ENCODE peak calls at places on chromosomes 11 and 22, in six cellular contexts. One of them, this sample, is unnamed.

GRCh38 chr22:44700456-44700855 is 1.5 kb upstream of the PRR5 start:
- DNase-seq in RKO: no peak
- DNase-seq in endodermal cell: no peak
- DNase-seq in germinal center: no peak
- DNase-seq in stimulated activated CD8-positive, alpha-beta memory T cell treated with anti-CD3 and anti-CD28 coated beads, Interleukin-4, amount 100 ng/mL, for 24 hours: no peak
- DNase-seq in ovary: no peak
- DNase-seq in this sample: no peak

GRCh38 chr11:117332843-117333242 is 5.2 kb downstream of the CEP164 start:
- DNase-seq in ovary: no peak
- DNase-seq in stimulated activated CD8-positive, alpha-beta memory T cell treated with anti-CD3 and anti-CD28 coated beads, Interleukin-4, amount 100 ng/mL, for 24 hours: no peak
- DNase-seq in RKO: no peak
- DNase-seq in endodermal cell: no peak
- DNase-seq in germinal center: no peak
- DNase-seq in this sample: no peak

GRCh38 chr11:62033191-62034044 is 66.0 kb upstream of the FTH1 start:
- DNase-seq in germinal center: no peak
- DNase-seq in ovary: no peak
- DNase-seq in RKO: peak; percentile 38
- DNase-seq in endodermal cell: no peak
- DNase-seq in stimulated activated CD8-positive, alpha-beta memory T cell treated with anti-CD3 and anti-CD28 coated beads, Interleukin-4, amount 100 ng/mL, for 24 hours: no peak
- DNase-seq in this sample: no peak

GRCh38 chr22:26565181-26565580 is 24.8 kb downstream of the TPST2 start:
- DNase-seq in ovary: no peak
- DNase-seq in RKO: no peak
- DNase-seq in germinal center: no peak
- DNase-seq in stimulated activated CD8-positive, alpha-beta memory T cell treated with anti-CD3 and anti-CD28 coated beads, Interleukin-4, amount 100 ng/mL, for 24 hours: no peak
- DNase-seq in endodermal cell: peak; percentile 68
- DNase-seq in this sample: no peak

GRCh38 chr22:22080270-22080669 is 97.7 kb upstream of the TOP3B start:
- DNase-seq in stimulated activated CD8-positive, alpha-beta memory T cell treated with anti-CD3 and anti-CD28 coated beads, Interleukin-4, amount 100 ng/mL, for 24 hours: no peak
- DNase-seq in endodermal cell: no peak
- DNase-seq in germinal center: no peak
- DNase-seq in ovary: no peak
- DNase-seq in RKO: no peak
- DNase-seq in this sample: no peak

GRCh38 chr11:33716236-33716635 is 15.6 kb upstream of the C11orf91 start:
- DNase-seq in endodermal cell: no peak
- DNase-seq in stimulated activated CD8-positive, alpha-beta memory T cell treated with anti-CD3 and anti-CD28 coated beads, Interleukin-4, amount 100 ng/mL, for 24 hours: no peak
- DNase-seq in RKO: no peak
- DNase-seq in ovary: no peak
- DNase-seq in germinal center: no peak
- DNase-seq in this sample: no peak

GRCh38 chr22:50319503-50319951 is 7.3 kb downstream of the DENND6B start:
- DNase-seq in endodermal cell: no peak
- DNase-seq in germinal center: no peak
- DNase-seq in stimulated activated CD8-positive, alpha-beta memory T cell treated with anti-CD3 and anti-CD28 coated beads, Interleukin-4, amount 100 ng/mL, for 24 hours: no peak
- DNase-seq in RKO: no peak
- DNase-seq in ovary: no peak
- DNase-seq in this sample: no peak

GRCh38 chr11:9273430-9274336 is 8.5 kb upstream of the DENND5A start:
- DNase-seq in ovary: no peak
- DNase-seq in stimulated activated CD8-positive, alpha-beta memory T cell treated with anti-CD3 and anti-CD28 coated beads, Interleukin-4, amount 100 ng/mL, for 24 hours: no peak
- DNase-seq in germinal center: no peak
- DNase-seq in endodermal cell: peak; percentile 22
- DNase-seq in RKO: peak; percentile 16
- DNase-seq in this sample: no peak

GRCh38 chr22:40592352-40593113 is 44.0 kb downstream of the MRTFA start:
- DNase-seq in germinal center: peak; percentile 30
- DNase-seq in stimulated activated CD8-positive, alpha-beta memory T cell treated with anti-CD3 and anti-CD28 coated beads, Interleukin-4, amount 100 ng/mL, for 24 hours: no peak
- DNase-seq in ovary: no peak
- DNase-seq in endodermal cell: no peak
- DNase-seq in RKO: no peak
- DNase-seq in this sample: no peak

GRCh38 chr11:44718057-44718456 is 8.7 kb upstream of the TSPAN18 start:
- DNase-seq in ovary: no peak
- DNase-seq in germinal center: no peak
- DNase-seq in stimulated activated CD8-positive, alpha-beta memory T cell treated with anti-CD3 and anti-CD28 coated beads, Interleukin-4, amount 100 ng/mL, for 24 hours: no peak
- DNase-seq in endodermal cell: no peak
- DNase-seq in RKO: no peak
- DNase-seq in this sample: no peak

GRCh38 chr11:2360081-2360642 is 16.9 kb upstream of the CD81 start:
- DNase-seq in endodermal cell: no peak
- DNase-seq in stimulated activated CD8-positive, alpha-beta memory T cell treated with anti-CD3 and anti-CD28 coated beads, Interleukin-4, amount 100 ng/mL, for 24 hours: no peak
- DNase-seq in ovary: no peak
- DNase-seq in RKO: no peak
- DNase-seq in germinal center: no peak
- DNase-seq in this sample: no peak

GRCh38 chr22:34055525-34056200 is 135.4 kb upstream of the LARGE1 start:
- DNase-seq in RKO: peak; percentile 74
- DNase-seq in stimulated activated CD8-positive, alpha-beta memory T cell treated with anti-CD3 and anti-CD28 coated beads, Interleukin-4, amount 100 ng/mL, for 24 hours: no peak
- DNase-seq in endodermal cell: peak; percentile 90
- DNase-seq in ovary: no peak
- DNase-seq in germinal center: peak; percentile 5
- DNase-seq in this sample: no peak

GRCh38 chr11:75223954-75224643 is 16.5 kb upstream of the TPBGL start:
- DNase-seq in ovary: no peak
- DNase-seq in stimulated activated CD8-positive, alpha-beta memory T cell treated with anti-CD3 and anti-CD28 coated beads, Interleukin-4, amount 100 ng/mL, for 24 hours: no peak
- DNase-seq in RKO: peak; percentile 41
- DNase-seq in endodermal cell: peak; percentile 65
- DNase-seq in germinal center: no peak
- DNase-seq in this sample: no peak

GRCh38 chr11:32316232-32316631 is 119.1 kb downstream of the WT1 start:
- DNase-seq in endodermal cell: no peak
- DNase-seq in stimulated activated CD8-positive, alpha-beta memory T cell treated with anti-CD3 and anti-CD28 coated beads, Interleukin-4, amount 100 ng/mL, for 24 hours: no peak
- DNase-seq in germinal center: no peak
- DNase-seq in RKO: no peak
- DNase-seq in ovary: no peak
- DNase-seq in this sample: no peak

GRCh38 chr22:27723708-27724107 is 77.8 kb downstream of the MN1 start:
- DNase-seq in ovary: no peak
- DNase-seq in germinal center: no peak
- DNase-seq in stimulated activated CD8-positive, alpha-beta memory T cell treated with anti-CD3 and anti-CD28 coated beads, Interleukin-4, amount 100 ng/mL, for 24 hours: no peak
- DNase-seq in RKO: no peak
- DNase-seq in endodermal cell: no peak
- DNase-seq in this sample: no peak

GRCh38 chr11:85961930-85962363 is 106.8 kb downstream of the CCDC83 start:
- DNase-seq in germinal center: no peak
- DNase-seq in stimulated activated CD8-positive, alpha-beta memory T cell treated with anti-CD3 and anti-CD28 coated beads, Interleukin-4, amount 100 ng/mL, for 24 hours: no peak
- DNase-seq in RKO: no peak
- DNase-seq in ovary: no peak
- DNase-seq in endodermal cell: no peak
- DNase-seq in this sample: no peak

GRCh38 chr22:35835998-35836691 is 118.5 kb downstream of the APOL5 start:
- DNase-seq in RKO: peak; percentile 96
- DNase-seq in stimulated activated CD8-positive, alpha-beta memory T cell treated with anti-CD3 and anti-CD28 coated beads, Interleukin-4, amount 100 ng/mL, for 24 hours: no peak
- DNase-seq in germinal center: no peak
- DNase-seq in endodermal cell: peak; percentile 79
- DNase-seq in ovary: peak; percentile 55
- DNase-seq in this sample: no peak

GRCh38 chr11:450809-451451 is 851 bp downstream of the PTDSS2 start:
- DNase-seq in ovary: peak; percentile 42
- DNase-seq in endodermal cell: peak; percentile 87
- DNase-seq in stimulated activated CD8-positive, alpha-beta memory T cell treated with anti-CD3 and anti-CD28 coated beads, Interleukin-4, amount 100 ng/mL, for 24 hours: peak; percentile 57
- DNase-seq in RKO: peak; percentile 83
- DNase-seq in germinal center: peak; percentile 65
- DNase-seq in this sample: no peak

GRCh38 chr11:62552931-62553838 is 6.6 kb upstream of the AHNAK start:
- DNase-seq in endodermal cell: peak; percentile 89
- DNase-seq in ovary: peak; percentile 83
- DNase-seq in germinal center: no peak
- DNase-seq in stimulated activated CD8-positive, alpha-beta memory T cell treated with anti-CD3 and anti-CD28 coated beads, Interleukin-4, amount 100 ng/mL, for 24 hours: no peak
- DNase-seq in RKO: peak; percentile 99
- DNase-seq in this sample: no peak